ENCODE peak calls at places on chromosomes 3 and 15, in five cellular contexts. X, A, H, T and Y are unnamed samples.

GRCh38 chr3:149934524-149934923 is 36.2 kb downstream of the PFN2 start:
- DNase-seq in H (no peak), A (no peak), T (no peak), X (peak; percentile 13), Y (no peak)

GRCh38 chr15:99158626-99159412 is 53.9 kb downstream of the SYNM start:
- DNase-seq in X (no peak), A (no peak), T (no peak), H (no peak), Y (no peak)

GRCh38 chr15:62782100-62782791 is 260.3 kb upstream of the TPM1 start:
- DNase-seq in T (no peak), H (peak; percentile 93), A (no peak), X (peak; percentile 85), Y (no peak)

GRCh38 chr3:69671082-69671952 is 67.9 kb upstream of the MITF start:
- DNase-seq in T (no peak), H (peak; percentile 51), A (no peak), X (peak; percentile 60), Y (no peak)

GRCh38 chr15:97995192-97995591 is 34.7 kb downstream of the ARRDC4 start:
- DNase-seq in X (no peak), H (no peak), T (no peak), A (no peak), Y (no peak)

GRCh38 chr3:119257654-119258410 is 17.2 kb upstream of the B4GALT4 start:
- DNase-seq in H (no peak), X (no peak), T (no peak), A (no peak), Y (peak; percentile 24)

GRCh38 chr3:197027896-197028710 is 1.5 kb downstream of the MELTF start:
- DNase-seq in T (no peak), X (no peak), A (no peak), H (no peak), Y (no peak)

GRCh38 chr3:183265713-183266417 is 12.8 kb downstream of the B3GNT5 start:
- DNase-seq in X (peak; percentile 76), H (no peak), A (no peak), T (no peak), Y (no peak)

GRCh38 chr3:36923523-36923943 is 21.3 kb downstream of the TRANK1 start:
- DNase-seq in X (no peak), T (no peak), H (no peak), A (no peak), Y (no peak)

GRCh38 chr3:48407542-48408099 is 22.3 kb downstream of the PLXNB1 start:
- DNase-seq in X (no peak), A (no peak), H (peak; percentile 2), T (no peak), Y (no peak)
- H3K36me3 ChIP-seq in X (no peaks in the 10 kb centered on the region), A (no peaks in the 10 kb centered on the region), H (peaks cover 88% of the 10 kb centered on the region), T (no peaks in the 10 kb centered on the region), Y (peaks cover 82% of the 10 kb centered on the region)

GRCh38 chr15:85504739-85505676 is 124.6 kb downstream of the AKAP13 start:
- DNase-seq in T (peak; percentile 33), H (peak; percentile 72), X (peak; percentile 74), A (peak; percentile 21), Y (no peak)
- H3K4me1 ChIP-seq in T (peaks cover 33% of the 10 kb centered on the region), H (peaks cover 25% of the 10 kb centered on the region), X (peaks cover 5% of the 10 kb centered on the region), A (peaks cover 22% of the 10 kb centered on the region), Y (peaks cover 16% of the 10 kb centered on the region)

GRCh38 chr3:138948371-138949001 is 1.5 kb downstream of the FOXL2NB start:
- DNase-seq in A (no peak), X (no peak), T (no peak), H (no peak), Y (no peak)

GRCh38 chr3:138949002-138949418 is 2.0 kb downstream of the FOXL2NB start:
- DNase-seq in T (no peak), H (no peak), A (no peak), X (no peak), Y (no peak)

GRCh38 chr3:138949445-138950005 is 2.5 kb downstream of the FOXL2NB start:
- DNase-seq in X (no peak), T (no peak), A (no peak), H (no peak), Y (no peak)

GRCh38 chr3:138950701-138951100 is 3.7 kb downstream of the FOXL2NB start:
- DNase-seq in X (no peak), H (no peak), A (no peak), T (no peak), Y (no peak)

DNA sequence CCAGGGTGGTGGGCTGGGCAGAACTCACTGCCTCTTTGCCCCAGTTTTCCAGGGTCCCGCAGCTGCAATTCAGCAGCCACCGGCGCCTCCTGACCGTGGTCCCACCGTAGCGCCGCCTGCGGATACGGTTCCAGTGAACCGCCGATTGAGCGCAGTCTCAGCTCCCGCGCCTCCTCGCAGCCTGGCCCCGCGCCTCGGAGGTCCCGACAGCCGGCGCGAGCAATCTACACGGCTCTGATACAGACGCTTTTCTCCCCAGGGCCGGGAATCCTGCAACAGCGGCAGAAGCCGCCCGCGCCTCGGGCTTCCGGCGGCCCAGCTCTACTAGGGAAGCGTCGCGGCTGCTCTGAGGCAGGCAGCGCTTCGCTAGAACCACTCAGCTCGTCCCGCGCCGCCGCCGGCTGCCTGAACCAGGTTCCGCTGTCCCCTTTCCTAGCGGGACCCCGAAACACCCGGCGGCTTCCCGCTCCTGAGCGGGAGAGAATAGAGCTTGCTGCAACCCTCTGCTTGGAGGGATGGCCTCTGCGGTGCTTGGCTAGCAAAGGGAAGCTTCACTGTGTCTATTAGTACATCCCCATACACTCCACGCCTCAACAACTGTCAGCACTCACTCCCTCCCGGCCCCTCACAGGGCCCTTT is 3.1 kb downstream of the FOXL2NB start:
- DNase-seq in T (no peak), X (peak; percentile 54), H (no peak), A (no peak), Y (no peak)
- H3K27me3 ChIP-seq in T (peaks cover 27% of the 10 kb centered on the region), X (peaks cover 97% of the 10 kb centered on the region), H (peaks cover 99% of the 10 kb centered on the region), A (peaks cover 39% of the 10 kb centered on the region), Y (peaks cover 81% of the 10 kb centered on the region)

GRCh38 chr3:128483657-128484403 is 9.2 kb downstream of the GATA2 start:
- DNase-seq in T (no peak), X (no peak), A (no peak), H (no peak), Y (peak; percentile 38)

GRCh38 chr3:128482175-128482856 is 10.7 kb downstream of the GATA2 start:
- DNase-seq in A (no peak), H (no peak), X (no peak), T (no peak), Y (peak; percentile 34)

GRCh38 chr3:128484404-128485282 is 8.4 kb downstream of the GATA2 start:
- DNase-seq in A (no peak), T (no peak), H (no peak), X (no peak), Y (peak; percentile 22)

GRCh38 chr3:128481438-128481942 is 11.5 kb downstream of the GATA2 start:
- DNase-seq in H (peak; percentile 84), X (no peak), A (no peak), T (no peak), Y (peak; percentile 52)

GRCh38 chr3:128482857-128483656 is 9.9 kb downstream of the GATA2 start:
- DNase-seq in A (no peak), T (no peak), X (peak; percentile 56), H (peak; percentile 73), Y (peak; percentile 47)
- H3K36me3 ChIP-seq in A (no peaks in the 10 kb centered on the region), T (no peaks in the 10 kb centered on the region), X (no peaks in the 10 kb centered on the region), H (peaks cover 15% of the 10 kb centered on the region), Y (peaks cover 10% of the 10 kb centered on the region)

GRCh38 chr15:67105991-67106763 is 40.8 kb downstream of the SMAD3 start:
- DNase-seq in X (no peak), T (no peak), H (no peak), A (no peak), Y (no peak)

GRCh38 chr15:67105065-67105951 is 39.9 kb downstream of the SMAD3 start:
- DNase-seq in T (no peak), H (no peak), X (peak; percentile 75), A (no peak), Y (no peak)

GRCh38 chr15:67108122-67108871 is 42.9 kb downstream of the SMAD3 start:
- DNase-seq in X (no peak), T (no peak), A (no peak), H (no peak), Y (no peak)

GRCh38 chr15:67106764-67107013 is 41.3 kb downstream of the SMAD3 start:
- DNase-seq in X (no peak), T (no peak), H (no peak), A (no peak), Y (no peak)

GRCh38 chr15:67107014-67107812 is 41.8 kb downstream of the SMAD3 start:
- DNase-seq in H (peak; percentile 52), T (no peak), X (peak; percentile 89), A (no peak), Y (peak; percentile 64)
- H3K4me1 ChIP-seq in H (peaks cover 65% of the 10 kb centered on the region), T (peaks cover 75% of the 10 kb centered on the region), X (peaks cover 39% of the 10 kb centered on the region), A (peaks cover 64% of the 10 kb centered on the region), Y (peaks cover 86% of the 10 kb centered on the region)

DNA sequence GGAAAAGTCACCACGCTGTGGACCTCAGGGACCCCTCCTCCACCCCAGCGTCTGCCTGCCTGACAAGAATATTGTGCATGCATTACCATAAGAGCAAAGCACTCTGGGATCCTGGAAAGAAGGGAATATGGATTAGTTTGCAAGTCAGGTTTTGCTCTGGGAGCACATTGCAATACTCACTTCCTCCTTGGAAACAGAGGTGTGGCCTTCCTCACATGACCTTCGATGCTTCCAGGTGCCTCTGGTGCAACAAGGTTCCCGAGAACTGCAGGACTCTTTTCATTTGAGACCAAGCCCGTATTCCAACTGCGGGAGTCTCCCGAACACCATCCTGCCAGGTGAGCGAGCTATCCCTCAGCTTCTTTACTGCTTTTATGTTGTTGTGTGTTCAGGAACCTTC is 76.3 kb upstream of the BLM start:
- DNase-seq in T (no peak), A (no peak), H (no peak), X (no peak), Y (peak; percentile 13)
- H3K27me3 ChIP-seq in T (no peaks in the 10 kb centered on the region), A (no peaks in the 10 kb centered on the region), H (no peaks in the 10 kb centered on the region), X (no peaks in the 10 kb centered on the region), Y (no peaks in the 10 kb centered on the region)

GRCh38 chr15:29708519-29708918 is 113.7 kb downstream of the TJP1 start:
- DNase-seq in A (no peak), H (no peak), X (no peak), T (no peak), Y (no peak)
- H3K36me3 ChIP-seq in A (no peaks in the 10 kb centered on the region), H (peaks cover 100% of the 10 kb centered on the region), X (peaks cover 4% of the 10 kb centered on the region), T (no peaks in the 10 kb centered on the region), Y (peaks cover 95% of the 10 kb centered on the region)

GRCh38 chr3:59620334-59620733 is 570.5 kb upstream of the CFAP20DC start:
- DNase-seq in A (no peak), X (no peak), H (no peak), T (no peak), Y (no peak)
- H3K4me1 ChIP-seq in A (no peaks in the 10 kb centered on the region), X (no peaks in the 10 kb centered on the region), H (no peaks in the 10 kb centered on the region), T (no peaks in the 10 kb centered on the region), Y (no peaks in the 10 kb centered on the region)

GRCh38 chr3:10492351-10493201 is 12.8 kb downstream of the ATP2B2 start:
- DNase-seq in T (no peak), A (no peak), H (no peak), X (no peak), Y (no peak)
- H3K27me3 ChIP-seq in T (no peaks in the 10 kb centered on the region), A (no peaks in the 10 kb centered on the region), H (peaks cover 9% of the 10 kb centered on the region), X (no peaks in the 10 kb centered on the region), Y (peaks cover 9% of the 10 kb centered on the region)